ENCODE peak calls at places on chromosome 2, in five cellular contexts. E is occipital lobe; Z is activated CD4-positive, CD25-positive, alpha-beta regulatory T cell treated with anti-CD3 and anti-CD28 coated beads, Interleukin-2, amount 50 U/mL, for 72 hours; Y is stimulated activated CD8-positive, alpha-beta memory T cell treated with anti-CD3 and anti-CD28 coated beads, Interleukin-15, amount 100 ng/mL, for 24 hours; X is cardiac fibroblast. B is an unnamed sample.

GRCh38 chr2:32357545-32358482 is 991 bp downstream of the BIRC6 start:
- DNase-seq in E (no peak), Z (peak), Y (peak), X (peak), B (peak)

GRCh38 chr2:56522605-56523089 is 338.9 kb downstream of the CCDC85A start:
- DNase-seq in E (no peak), Z (no peak), Y (no peak), X (peak), B (no peak)

GRCh38 chr2:225668606-225669266 is 269.2 kb downstream of the NYAP2 start:
- DNase-seq in E (no peak), Z (no peak), Y (no peak), X (peak), B (peak)

GRCh38 chr2:84856785-84857184 is 24.1 kb downstream of the TRABD2A start:
- DNase-seq in E (no peak), Z (no peak), Y (no peak), X (no peak), B (no peak)

GRCh38 chr2:156021326-156022040 is 311.0 kb downstream of the NR4A2 start:
- DNase-seq in E (no peak), Z (no peak), Y (no peak), X (no peak), B (no peak)

GRCh38 chr2:241909769-241910168 is 40.2 kb downstream of the RTP5 start:
- DNase-seq in E (no peak), Z (no peak), Y (no peak), X (no peak), B (no peak)

GRCh38 chr2:128234613-128235012 is 84.1 kb downstream of the HS6ST1 start:
- DNase-seq in E (no peak), Z (no peak), Y (no peak), X (no peak), B (no peak)

GRCh38 chr2:224405412-224405811 is 3.5 kb upstream of the FAM124B start:
- DNase-seq in E (no peak), Z (no peak), Y (no peak), X (no peak), B (no peak)

GRCh38 chr2:55073278-55073677 is 23.0 kb upstream of the RTN4 start:
- DNase-seq in E (no peak), Z (no peak), Y (no peak), X (peak), B (no peak)

GRCh38 chr2:63050916-63051794 is 525 bp downstream of the OTX1 start:
- DNase-seq in E (no peak), Z (peak), Y (no peak), X (no peak), B (no peak)

GRCh38 chr2:204576580-204576979 is 31.3 kb downstream of the PARD3B start:
- DNase-seq in E (no peak), Z (no peak), Y (no peak), X (no peak), B (no peak)

GRCh38 chr2:233414273-233414654 is 60.0 kb downstream of the DGKD start:
- DNase-seq in E (no peak), Z (no peak), Y (no peak), X (peak), B (peak)

GRCh38 chr2:63834401-63834800 is 7.3 kb upstream of the UGP2 start:
- DNase-seq in E (no peak), Z (no peak), Y (no peak), X (no peak), B (no peak)

GRCh38 chr2:161488879-161489278 is 72.8 kb downstream of the TBR1 start:
- DNase-seq in E (no peak), Z (no peak), Y (no peak), X (no peak), B (no peak)

GRCh38 chr2:48793671-48794070 is 38.1 kb upstream of the LHCGR start:
- DNase-seq in E (no peak), Z (no peak), Y (no peak), X (no peak), B (no peak)

GRCh38 chr2:51953931-51954330 is 922.0 kb upstream of the NRXN1 start:
- DNase-seq in E (no peak), Z (no peak), Y (no peak), X (peak), B (peak)

GRCh38 chr2:72762276-72762675 is 63.6 kb downstream of the EXOC6B start:
- DNase-seq in E (no peak), Z (no peak), Y (no peak), X (no peak), B (no peak)

GRCh38 chr2:161373939-161374338 is 42.2 kb upstream of the TBR1 start:
- DNase-seq in E (no peak), Z (no peak), Y (no peak), X (peak), B (no peak)

GRCh38 chr2:189442468-189442867 is 1.2 kb downstream of the WDR75 start:
- DNase-seq in E (no peak), Z (no peak), Y (no peak), X (no peak), B (no peak)

GRCh38 chr2:194730266-194730665 is 926.8 kb upstream of the SLC39A10 start:
- DNase-seq in E (no peak), Z (no peak), Y (no peak), X (no peak), B (no peak)

GRCh38 chr2:70974592-70974991 is 3.8 kb upstream of the ANKRD53 start:
- DNase-seq in E (no peak), Z (no peak), Y (no peak), X (no peak), B (no peak)

GRCh38 chr2:109560265-109560664 is 53.5 kb downstream of the SEPTIN10 start:
- DNase-seq in E (no peak), Z (no peak), Y (no peak), X (peak), B (no peak)

B was measured in hepatic stellate cell.